ENCODE peak calls at places on chromosomes 6 and 20, in seven cellular contexts. I is hepatocyte, K is aorta, P is mesendoderm, F is psoas muscle, M is ovary, E is HAP-1. A is an unnamed sample. For H3K4me1, the result is how much of the 10 kb centered on the place peaks cover.

GRCh38 chr6:129621252-129621651 is 88.7 kb downstream of the ARHGAP18 start:
- DNase-seq in E (peak), K (no peak), F (peak), I (no peak), P (peak), M (no peak), A (peak)

GRCh38 chr6:87702589-87702945 is 534 bp upstream of the AKIRIN2 start:
- DNase-seq in K (no peak), I (peak), F (no peak), M (no peak), E (peak), P (peak), A (no peak)

GRCh38 chr6:81752969-81753708 is 658 bp upstream of the TENT5A start:
- DNase-seq in K (peak), M (peak), F (peak), I (peak), E (peak), P (peak), A (peak)

GRCh38 chr6:149347067-149347466 is 29.6 kb downstream of the TAB2 start:
- DNase-seq in P (no peak), F (no peak), I (no peak), E (no peak), K (no peak), M (no peak), A (no peak)

GRCh38 chr6:14037402-14038277 is 79.9 kb upstream of the CD83 start:
- DNase-seq in K (no peak), P (no peak), F (no peak), E (no peak), M (no peak), I (no peak), A (no peak)

GRCh38 chr6:52881996-52882841 is 27.3 kb downstream of the GSTA3 start:
- DNase-seq in P (peak), M (peak), E (peak), I (peak), K (peak), F (peak), A (peak)

GRCh38 chr20:43558412-43559146 is at the start of gene SGK2:
- DNase-seq in P (peak), F (no peak), E (no peak), I (peak), M (no peak), K (no peak), A (peak)

GRCh38 chr6:159899994-159900745 is 9.4 kb downstream of the MAS1 start:
- DNase-seq in E (no peak), F (no peak), P (no peak), M (no peak), K (no peak), I (no peak), A (no peak)

GRCh38 chr6:146990821-146991798 is 213.1 kb upstream of the STXBP5 start:
- DNase-seq in M (no peak), P (no peak), F (no peak), K (no peak), I (peak), E (no peak), A (peak)

GRCh38 chr20:40223818-40224217 is 465.2 kb downstream of the MAFB start:
- DNase-seq in M (no peak), I (no peak), P (no peak), E (no peak), K (no peak), F (no peak), A (no peak)

GRCh38 chr6:162705736-162706135 is 21.8 kb downstream of the PRKN start:
- DNase-seq in P (no peak), I (no peak), K (no peak), F (no peak), M (no peak), E (no peak), A (no peak)

GRCh38 chr20:25227317-25227831 is 20.5 kb upstream of the PYGB start:
- DNase-seq in I (no peak), K (no peak), P (no peak), M (no peak), F (no peak), E (no peak), A (no peak)

GRCh38 chr6:79798841-79799240 is 148.5 kb downstream of the ELOVL4 start:
- DNase-seq in P (no peak), E (no peak), F (no peak), I (no peak), K (no peak), M (no peak), A (no peak)

GRCh38 chr20:37526238-37526838 is 1.3 kb downstream of the BLCAP start:
- DNase-seq in P (peak), K (no peak), E (peak), M (no peak), F (no peak), I (peak), A (peak)

GRCh38 chr6:170090561-170090960 is 200.3 kb downstream of the DLL1 start:
- DNase-seq in M (no peak), I (no peak), F (no peak), K (peak), E (no peak), P (no peak), A (no peak)

GRCh38 chr6:87026961-87027360 is 67.9 kb downstream of the CGA start:
- DNase-seq in I (no peak), K (no peak), P (no peak), M (no peak), E (no peak), F (no peak), A (no peak)

GRCh38 chr6:29016559-29017427 is 11.7 kb upstream of the ZNF311 start:
- DNase-seq in E (peak), P (peak), I (peak), K (peak), M (peak), F (peak), A (peak)

GRCh38 chr6:116424001-116424400 is 37.2 kb upstream of the CALHM6 start:
- DNase-seq in P (no peak), I (no peak), F (no peak), M (no peak), K (no peak), E (no peak), A (no peak)

GRCh38 chr6:3591970-3592369 is 135.1 kb upstream of the SLC22A23 start:
- DNase-seq in M (no peak), F (no peak), P (no peak), E (no peak), I (no peak), K (no peak), A (no peak)
- H3K4me1 ChIP-seq in M (under half), F (under half), P (under half), E (under half), I (under half), K (under half), A (under half)

DNA sequence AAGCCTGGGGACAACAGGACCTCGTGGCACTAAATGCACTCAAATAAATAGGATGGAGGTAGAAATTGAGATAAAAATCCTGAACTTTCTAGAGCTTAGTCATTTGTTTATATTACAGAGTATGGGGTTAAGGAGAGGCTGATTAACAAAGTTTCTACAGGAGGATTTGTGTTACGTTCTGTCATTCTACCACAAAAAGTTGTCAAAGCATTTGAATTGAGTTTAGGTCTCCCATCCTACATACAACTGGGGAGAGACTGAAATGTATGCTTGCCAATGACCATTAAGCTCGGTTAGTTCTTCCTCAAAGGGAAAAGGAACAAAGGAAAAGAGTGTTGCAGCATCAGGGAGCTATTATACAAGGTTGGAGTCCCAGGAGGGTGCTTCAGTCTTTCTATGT is 597.9 kb downstream of the COL12A1 start:
- DNase-seq in F (no peak), M (no peak), P (no peak), E (no peak), I (no peak), K (no peak), A (no peak)
- H3K4me1 ChIP-seq in F (under half), M (under half), P (under half), E (under half), I (under half), K (under half), A (under half)

DNA sequence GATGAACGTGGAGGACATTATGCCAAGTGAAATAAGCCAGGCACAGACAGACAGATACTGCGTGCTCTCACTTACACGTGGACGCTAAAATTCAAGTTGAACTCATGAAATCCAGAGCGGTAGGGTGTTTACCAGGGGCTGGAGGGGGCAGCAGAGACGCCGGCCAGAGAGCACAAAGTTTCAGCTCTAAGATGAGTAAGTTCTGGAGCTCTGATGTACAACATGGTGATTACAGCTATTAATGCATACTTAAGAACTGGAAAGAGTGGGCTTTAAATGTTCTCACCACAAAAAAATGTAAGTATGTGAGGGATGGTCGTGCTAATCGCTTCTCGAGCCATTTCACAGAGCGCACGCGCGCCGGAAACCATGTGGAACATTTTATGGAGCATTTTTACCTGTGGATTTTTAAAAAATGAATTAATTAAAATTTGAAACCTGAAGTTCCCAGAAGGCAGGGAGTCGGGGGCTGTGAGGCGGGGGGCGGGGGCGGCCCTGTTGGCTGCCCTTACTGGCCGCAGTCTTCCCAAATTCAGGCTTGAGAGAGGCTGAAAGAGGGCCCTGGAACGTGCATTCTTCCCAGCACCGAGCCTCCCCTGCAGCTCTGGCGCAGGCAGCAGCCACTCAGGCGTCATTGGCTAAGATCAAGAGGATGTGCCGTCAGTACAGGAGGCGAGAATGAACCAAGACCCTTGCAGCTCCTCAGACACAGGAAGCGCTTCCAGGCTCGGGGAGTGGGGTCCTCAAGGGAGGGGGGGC is 8.6 kb upstream of the SLCO4A1 start:
- DNase-seq in P (no peak), K (no peak), E (no peak), M (no peak), F (no peak), I (peak), A (no peak)
- H3K4me1 ChIP-seq in P (under half), K (under half), E (under half), M (under half), F (under half), I (under half), A (under half)

DNA sequence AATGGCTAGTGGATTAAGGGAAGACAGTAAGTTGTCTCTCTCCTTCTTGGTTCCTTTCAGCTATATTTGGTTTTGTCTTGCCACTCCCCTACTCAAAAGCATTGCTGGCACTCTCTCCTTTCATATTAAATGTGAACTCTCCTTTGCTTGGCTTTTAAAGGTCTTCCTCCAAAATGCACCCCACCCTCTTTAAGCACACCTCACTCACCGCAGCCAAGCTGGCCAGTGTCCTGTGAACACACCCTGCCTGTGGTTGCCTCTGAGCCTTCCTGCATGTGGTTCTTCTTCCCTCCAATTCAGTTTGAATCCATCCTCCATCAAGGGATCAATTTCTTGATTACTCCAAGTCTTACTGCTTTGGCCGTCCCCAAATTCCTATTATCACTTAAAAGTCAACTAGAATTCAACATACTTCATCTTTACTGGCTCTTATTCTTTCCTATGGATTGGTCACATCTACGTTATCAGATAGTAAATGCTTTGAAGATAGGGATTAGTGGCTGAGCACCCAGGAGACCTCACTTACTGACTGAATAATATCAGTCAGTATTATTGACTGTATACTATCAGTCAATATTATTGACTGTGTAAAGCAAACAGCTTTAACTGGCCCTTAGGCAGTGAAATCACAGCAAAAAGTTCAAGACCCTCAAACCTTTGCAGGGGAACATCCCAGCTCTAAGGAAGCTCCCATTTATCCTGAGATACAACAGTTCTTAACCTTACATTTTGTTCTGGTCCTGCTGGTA is 41.6 kb upstream of the SPDEF start:
- DNase-seq in K (no peak), F (no peak), E (no peak), I (no peak), M (no peak), P (no peak), A (no peak)
- H3K4me1 ChIP-seq in K (under half), F (half or more), E (under half), I (under half), M (under half), P (under half), A (under half)